ENCODE peak calls at places on chromosome X, in ten cellular contexts. T is cardiac muscle cell; A is breast epithelium; J is RWPE2; H is CD8-positive, alpha-beta T cell; G is suprapubic skin; K is hepatocyte; D is fibroblast of lung; R is neural progenitor cell; S is thoracic aorta. V is an unnamed sample. For H3K27me3 and H3K4me1, the result is how much of the 10 kb centered on the place peaks cover.

GRCh38 chrX:10482262-10482661 is 138.1 kb downstream of the MID1 start:
- DNase-seq in T (peak), A (no peak), J (no peak), H (no peak), G (no peak), K (no peak), D (no peak), R (no peak), S (no peak), V (no peak)

GRCh38 chrX:103687696-103688191 is 1.2 kb upstream of the MORF4L2 start:
- DNase-seq in T (peak), A (peak), J (peak), H (peak), G (peak), K (peak), D (peak), R (peak), S (peak), V (no peak)

GRCh38 chrX:18995216-18995615 is 11.3 kb upstream of the PHKA2 start:
- DNase-seq in T (peak), A (no peak), J (no peak), H (no peak), G (no peak), K (no peak), D (peak), R (no peak), S (no peak), V (no peak)

GRCh38 chrX:46551494-46552128 is 6.4 kb upstream of the ZNF674 start:
- DNase-seq in T (peak), A (no peak), J (no peak), H (no peak), G (no peak), K (peak), D (peak), R (peak), S (no peak), V (no peak)

GRCh38 chrX:115972717-115973116 is 197.8 kb upstream of the AGTR2 start:
- DNase-seq in T (peak), A (no peak), J (no peak), H (no peak), G (no peak), K (peak), D (no peak), R (no peak), S (no peak), V (no peak)

GRCh38 chrX:22689290-22689689 is 310.5 kb upstream of the DDX53 start:
- DNase-seq in T (peak), A (no peak), J (no peak), H (no peak), G (no peak), K (no peak), D (no peak), R (no peak), S (no peak), V (no peak)

GRCh38 chrX:153469811-153470410 is 465 bp downstream of the HAUS7 start:
- DNase-seq in T (peak), A (no peak), J (no peak), H (no peak), G (no peak), K (peak), D (no peak), R (peak), S (no peak), V (no peak)

GRCh38 chrX:24426340-24426913 is 38.7 kb upstream of the PDK3 start:
- DNase-seq in T (peak), A (peak), J (peak), H (no peak), G (no peak), K (no peak), D (peak), R (peak), S (no peak), V (no peak)

GRCh38 chrX:153438522-153438921 is 7.3 kb downstream of the TREX2 start:
- DNase-seq in T (peak), A (no peak), J (no peak), H (no peak), G (no peak), K (peak), D (no peak), R (peak), S (no peak), V (no peak)

GRCh38 chrX:68462653-68463052 is 29.4 kb upstream of the OPHN1 start:
- DNase-seq in T (peak), A (no peak), J (no peak), H (no peak), G (no peak), K (peak), D (peak), R (peak), S (no peak), V (no peak)

GRCh38 chrX:119870626-119871131 is 854 bp downstream of the RNF113A start:
- DNase-seq in T (peak), A (no peak), J (no peak), H (peak), G (no peak), K (peak), D (peak), R (peak), S (no peak), V (no peak)

GRCh38 chrX:135977611-135978010 is 3.8 kb upstream of the MMGT1 start:
- DNase-seq in T (no peak), A (no peak), J (no peak), H (no peak), G (no peak), K (no peak), D (peak), R (no peak), S (no peak), V (no peak)

GRCh38 chrX:135973548-135974278 is at the start of gene MMGT1:
- DNase-seq in T (peak), A (peak), J (peak), H (peak), G (peak), K (peak), D (peak), R (peak), S (peak), V (peak)

GRCh38 chrX:135974279-135974856 is 580 bp upstream of the MMGT1 start:
- DNase-seq in T (peak), A (no peak), J (peak), H (peak), G (peak), K (peak), D (peak), R (peak), S (peak), V (peak)

GRCh38 chrX:135975421-135975820 is 1.6 kb upstream of the MMGT1 start:
- DNase-seq in T (no peak), A (no peak), J (no peak), H (no peak), G (no peak), K (no peak), D (no peak), R (no peak), S (no peak), V (no peak)

DNA sequence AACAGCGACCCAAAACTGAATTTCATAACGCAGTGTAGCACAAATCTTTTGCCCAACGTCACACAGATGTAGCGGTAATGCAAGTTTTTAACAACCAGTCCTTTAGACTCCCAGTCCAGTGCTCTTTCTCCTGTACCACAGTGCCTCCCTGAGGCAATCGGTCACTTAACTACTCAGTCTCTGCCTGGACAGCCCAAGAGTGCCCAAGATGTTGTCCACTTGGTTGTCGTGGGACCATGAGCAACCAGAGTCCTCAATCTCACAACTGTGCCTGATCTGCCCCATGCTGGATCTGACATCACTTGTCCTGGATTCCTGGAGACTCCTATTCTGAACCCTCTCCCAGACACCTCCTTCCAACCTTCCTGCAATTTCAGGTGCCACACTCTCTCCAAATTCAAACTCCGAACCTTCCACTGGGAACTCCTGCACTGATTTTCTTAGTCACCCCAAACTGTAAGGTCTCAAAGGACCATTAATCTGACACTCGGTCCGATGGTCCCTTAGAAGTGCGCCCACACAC is 702 bp downstream of the MMGT1 start:
- DNase-seq in T (peak), A (no peak), J (no peak), H (no peak), G (no peak), K (peak), D (peak), R (no peak), S (no peak), V (no peak)
- H3K27me3 ChIP-seq in T (under half), A (under half), J (under half), H (under half), G (under half), K (under half), D (under half), R (under half), S (under half), V (under half)

DNA sequence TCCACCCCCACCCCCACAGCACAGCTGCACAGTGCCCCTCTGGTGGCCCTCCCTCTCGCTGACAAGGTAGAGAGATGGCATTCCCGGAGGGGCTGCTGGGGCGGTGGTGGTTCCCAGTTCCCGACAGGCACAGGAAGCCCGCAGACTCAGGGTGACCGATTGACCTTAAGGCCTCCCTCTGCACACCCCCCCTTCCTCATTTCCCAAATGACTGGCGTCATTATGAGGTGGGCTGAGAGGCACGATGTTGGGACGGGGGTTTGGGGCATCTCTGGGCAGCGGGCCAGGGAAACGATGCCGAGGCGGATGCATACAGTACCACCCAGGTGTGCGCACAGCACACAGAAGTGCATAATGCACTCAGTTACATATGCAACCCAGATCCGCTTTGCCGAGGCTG is 3.5 kb upstream of the TIMP1 start:
- DNase-seq in T (no peak), A (no peak), J (no peak), H (peak), G (peak), K (peak), D (no peak), R (no peak), S (no peak), V (no peak)
- H3K4me1 ChIP-seq in T (under half), A (under half), J (under half), H (under half), G (under half), K (under half), D (under half), R (under half), S (under half), V (under half)

GRCh38 chrX:99305573-99305972 is 1104.5 kb downstream of the PCDH19 start:
- DNase-seq in T (no peak), A (no peak), J (no peak), H (no peak), G (no peak), K (no peak), D (no peak), R (no peak), S (no peak), V (no peak)

DNA sequence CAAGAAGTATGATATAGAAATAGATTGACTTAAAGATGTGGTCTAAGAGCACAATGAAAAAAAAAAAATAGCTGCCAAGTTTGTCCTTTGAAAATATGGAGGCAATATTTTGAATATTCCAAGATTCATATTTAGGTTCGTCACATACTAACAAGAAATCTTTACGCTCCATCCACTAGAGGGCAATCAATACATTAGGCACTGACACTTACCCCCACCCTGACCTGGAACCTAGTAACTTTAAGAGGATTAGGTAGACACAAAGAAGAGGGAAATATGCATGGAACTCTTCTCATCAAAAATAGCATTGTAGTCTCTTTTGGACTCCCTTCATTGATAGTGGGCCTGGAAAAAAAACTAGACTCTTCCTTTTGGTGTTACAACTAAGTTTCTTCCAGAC is 1108.1 kb downstream of the PCDH19 start:
- DNase-seq in T (no peak), A (no peak), J (no peak), H (no peak), G (no peak), K (peak), D (no peak), R (peak), S (no peak), V (no peak)
- TF ChIP-seq CTCF in T (no peak), A (no peak), J (peak), H (no peak), G (no peak), K (peak), D (no peak), R (peak), S (no peak), V (no peak)

GRCh38 chrX:40006025-40007017 is 91.4 kb downstream of the BCOR start:
- DNase-seq in T (peak), A (no peak), J (no peak), H (peak), G (peak), K (peak), D (no peak), R (peak), S (no peak), V (no peak)

GRCh38 chrX:40003071-40003981 is 94.4 kb downstream of the BCOR start:
- DNase-seq in T (peak), A (no peak), J (no peak), H (no peak), G (no peak), K (no peak), D (no peak), R (peak), S (no peak), V (no peak)

GRCh38 chrX:40003982-40004535 is 93.7 kb downstream of the BCOR start:
- DNase-seq in T (no peak), A (no peak), J (no peak), H (no peak), G (no peak), K (no peak), D (no peak), R (no peak), S (no peak), V (no peak)

GRCh38 chrX:40005290-40006011 is 92.3 kb downstream of the BCOR start:
- DNase-seq in T (peak), A (no peak), J (no peak), H (peak), G (no peak), K (no peak), D (no peak), R (peak), S (no peak), V (no peak)

GRCh38 chrX:40004916-40005289 is 92.9 kb downstream of the BCOR start:
- DNase-seq in T (no peak), A (no peak), J (no peak), H (no peak), G (no peak), K (no peak), D (no peak), R (peak), S (no peak), V (no peak)
- H3K27me3 ChIP-seq in T (under half), A (half or more), J (under half), H (under half), G (under half), K (half or more), D (under half), R (half or more), S (under half), V (under half)

DNA sequence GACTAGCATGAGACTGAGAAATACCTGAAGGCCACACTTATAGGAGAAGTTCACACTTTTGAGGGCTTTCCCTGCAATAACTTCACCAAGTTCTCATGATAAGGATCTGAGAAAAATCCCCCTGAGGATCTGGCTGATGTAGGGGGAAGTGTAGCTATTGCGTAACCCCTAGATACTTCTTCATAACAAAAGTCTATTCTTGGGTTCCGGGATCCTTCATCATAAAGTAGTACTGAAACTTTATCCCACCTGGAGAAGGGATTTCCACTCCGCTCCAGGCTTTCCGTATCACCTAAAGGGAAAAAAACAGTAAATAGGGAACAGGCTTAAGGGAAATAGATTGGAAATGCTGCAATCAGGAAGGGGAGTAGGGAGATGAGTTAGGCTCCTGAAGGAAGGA is 13.3 kb downstream of the USP27X start:
- DNase-seq in T (no peak), A (no peak), J (no peak), H (no peak), G (no peak), K (no peak), D (no peak), R (no peak), S (no peak), V (no peak)
- H3K4me1 ChIP-seq in T (under half), A (under half), J (under half), H (under half), G (under half), K (under half), D (under half), R (under half), S (under half), V (under half)

GRCh38 chrX:150647331-150647730 is 45.9 kb upstream of the MTMR1 start:
- DNase-seq in T (no peak), A (no peak), J (no peak), H (no peak), G (no peak), K (no peak), D (no peak), R (no peak), S (no peak), V (no peak)

GRCh38 chrX:150643958-150644357 is 49.2 kb upstream of the MTMR1 start:
- DNase-seq in T (no peak), A (no peak), J (no peak), H (no peak), G (no peak), K (no peak), D (no peak), R (no peak), S (no peak), V (no peak)

GRCh38 chrX:150642421-150642820 is 50.8 kb upstream of the MTMR1 start:
- DNase-seq in T (no peak), A (no peak), J (no peak), H (no peak), G (no peak), K (no peak), D (no peak), R (no peak), S (no peak), V (no peak)

GRCh38 chrX:150648296-150648940 is 44.8 kb upstream of the MTMR1 start:
- DNase-seq in T (no peak), A (no peak), J (no peak), H (no peak), G (no peak), K (no peak), D (no peak), R (no peak), S (no peak), V (no peak)

GRCh38 chrX:150643271-150643670 is 49.9 kb upstream of the MTMR1 start:
- DNase-seq in T (peak), A (no peak), J (no peak), H (no peak), G (no peak), K (no peak), D (peak), R (no peak), S (no peak), V (no peak)
- TF ChIP-seq CTCF in T (peak), A (no peak), J (peak), H (no peak), G (no peak), K (peak), D (peak), R (no peak), S (no peak), V (no peak)

DNA sequence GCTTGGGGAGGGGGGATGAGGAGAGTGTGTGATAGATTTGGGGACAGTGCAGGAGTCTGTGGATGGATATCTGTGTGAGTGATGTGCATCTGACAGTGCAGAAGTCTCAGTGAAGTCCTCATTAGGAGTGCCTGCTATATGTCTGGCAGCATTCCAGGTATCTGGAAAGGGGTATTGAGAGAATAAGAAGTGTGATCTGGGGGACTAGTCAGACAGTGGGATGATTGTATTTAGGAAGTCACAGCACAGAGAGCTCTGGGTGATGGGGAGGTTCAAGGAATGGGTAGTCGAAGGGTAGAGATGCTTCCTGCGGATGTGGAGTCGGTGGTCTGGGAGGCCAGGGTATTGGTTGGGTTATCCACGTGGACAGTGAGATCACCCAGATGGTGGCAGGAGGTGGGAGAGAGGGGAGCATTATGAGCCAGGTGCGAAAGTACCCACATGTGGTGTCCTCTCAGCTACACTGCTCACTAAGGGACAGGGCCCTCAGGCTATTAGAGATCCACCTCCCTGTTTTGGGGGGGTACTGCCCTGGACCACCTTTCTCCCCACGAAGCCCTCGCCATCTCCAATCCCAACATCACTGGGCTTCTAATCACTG is 9.8 kb downstream of the MAGED2 start:
- DNase-seq in T (peak), A (no peak), J (no peak), H (no peak), G (no peak), K (peak), D (peak), R (no peak), S (no peak), V (no peak)
- H3K27me3 ChIP-seq in T (under half), A (under half), J (under half), H (under half), G (under half), K (under half), D (under half), R (under half), S (under half), V (under half)

DNA sequence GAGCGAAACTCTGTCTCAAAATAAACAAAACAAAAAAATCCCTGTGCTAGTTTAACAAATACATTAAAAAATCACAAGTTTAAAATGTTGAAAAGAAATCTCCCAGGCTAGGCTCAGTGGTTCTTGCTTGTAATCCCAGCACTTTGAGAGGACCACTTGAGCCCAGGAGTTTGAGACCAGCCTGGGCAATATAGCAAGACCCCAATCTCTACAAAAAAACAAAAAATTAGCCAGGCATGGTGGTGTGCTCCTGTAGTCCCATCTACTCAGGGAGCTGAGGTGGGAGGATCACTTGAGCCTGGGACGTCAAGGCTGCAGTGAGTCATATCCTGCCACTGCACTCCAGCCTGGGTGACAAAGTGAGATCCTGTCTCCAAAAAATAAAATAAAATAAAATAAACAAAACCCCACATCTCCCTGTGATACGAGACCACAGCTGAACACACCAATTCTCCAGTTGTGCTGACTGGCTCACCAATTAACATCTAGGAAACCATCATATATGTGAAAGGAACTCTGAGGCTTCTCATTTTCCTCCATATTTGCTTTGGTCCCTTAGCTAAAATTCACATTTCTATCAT is 7.3 kb downstream of the RPS4X start:
- DNase-seq in T (peak), A (no peak), J (no peak), H (no peak), G (no peak), K (no peak), D (peak), R (no peak), S (peak), V (no peak)
- H3K4me1 ChIP-seq in T (under half), A (under half), J (under half), H (under half), G (under half), K (under half), D (under half), R (under half), S (under half), V (under half)

DNA sequence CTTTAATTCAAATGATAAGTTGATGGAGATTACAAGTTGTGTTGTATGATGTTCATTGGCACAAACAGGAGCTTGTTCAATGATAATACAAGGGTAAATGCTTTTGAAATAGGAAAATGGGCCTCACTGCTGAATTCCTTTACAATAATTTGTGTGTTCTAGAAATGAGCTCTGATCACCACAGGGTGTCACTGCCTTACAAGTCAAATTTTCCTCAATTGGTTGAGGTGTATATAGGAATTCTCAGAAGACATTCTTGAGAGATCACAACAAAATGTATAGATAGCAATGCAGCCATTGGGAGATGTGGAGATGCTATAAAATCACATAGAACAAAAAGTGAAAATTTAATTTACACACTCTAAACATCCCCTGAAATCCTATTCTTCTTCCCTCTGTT is 49.6 kb downstream of the KLF8 start:
- DNase-seq in T (peak), A (no peak), J (no peak), H (no peak), G (no peak), K (peak), D (peak), R (peak), S (no peak), V (no peak)
- TF ChIP-seq CTCF in T (peak), A (no peak), J (peak), H (peak), G (no peak), K (peak), D (peak), R (peak), S (no peak), V (no peak)